ENCODE peak calls at places on chromosomes 3 and 15, in five cellular contexts. Z is right lobe of liver, S is left lung, L is cardiac fibroblast, H is fibroblast of mammary gland. V is an unnamed sample.

GRCh38 chr15:76577879-76578512 is 241.4 kb downstream of the ISL2 start:
- DNase-seq in L (no peak), Z (no peak), S (no peak), H (no peak), V (no peak)

GRCh38 chr15:96331942-96332853 is 1.7 kb downstream of the NR2F2 start:
- DNase-seq in L (peak; percentile 54), S (peak; percentile 52), Z (peak; percentile 83), H (peak; percentile 49), V (peak; percentile 63)

GRCh38 chr3:114994554-114995341 is 152.3 kb downstream of the ZBTB20 start:
- DNase-seq in H (no peak), S (no peak), Z (no peak), L (no peak), V (no peak)

GRCh38 chr15:95760508-95760907 is 570.0 kb upstream of the NR2F2 start:
- DNase-seq in Z (peak; percentile 52), H (peak; percentile 21), S (no peak), L (peak; percentile 15), V (peak; percentile 9)

GRCh38 chr3:55481918-55482495 is 5.1 kb downstream of the WNT5A start:
- DNase-seq in H (peak; percentile 52), L (no peak), S (no peak), Z (no peak), V (peak; percentile 30)

GRCh38 chr3:124919756-124920155 is 14.8 kb downstream of the MUC13 start:
- DNase-seq in Z (no peak), H (no peak), S (no peak), L (peak; percentile 13), V (peak; percentile 14)

GRCh38 chr15:85125056-85125661 is 143.5 kb downstream of the PDE8A start:
- DNase-seq in Z (no peak), H (peak; percentile 44), L (peak; percentile 62), S (no peak), V (peak; percentile 58)

GRCh38 chr15:33934896-33935295 is 33.4 kb upstream of the CHRM5 start:
- DNase-seq in S (no peak), H (peak; percentile 92), L (no peak), Z (no peak), V (no peak)

GRCh38 chr3:141960731-141961130 is 84.3 kb downstream of the ATP1B3 start:
- DNase-seq in S (no peak), Z (no peak), L (peak; percentile 65), H (peak; percentile 77), V (peak; percentile 51)

GRCh38 chr3:76310059-76310458 is 524.7 kb upstream of the ZNF717 start:
- DNase-seq in Z (no peak), L (no peak), S (no peak), H (no peak), V (no peak)

GRCh38 chr3:59759298-59760169 is 709.7 kb upstream of the CFAP20DC start:
- DNase-seq in H (peak; percentile 18), L (no peak), S (no peak), Z (no peak), V (no peak)

GRCh38 chr15:75659928-75660645 is 12.4 kb downstream of the SNX33 start:
- DNase-seq in Z (no peak), L (no peak), S (no peak), H (peak; percentile 52), V (no peak)

GRCh38 chr3:153244961-153245360 is 82.9 kb downstream of the RAP2B start:
- DNase-seq in Z (no peak), L (peak; percentile 33), H (peak; percentile 75), S (no peak), V (peak; percentile 35)

GRCh38 chr3:108403921-108404320 is 106.5 kb downstream of the MYH15 start:
- DNase-seq in Z (no peak), L (no peak), S (no peak), H (no peak), V (no peak)

GRCh38 chr3:43231276-43232000 is 54.9 kb upstream of the SNRK start:
- DNase-seq in S (no peak), Z (no peak), H (no peak), L (peak; percentile 45), V (peak; percentile 53)

GRCh38 chr3:177529716-177530335 is 332.5 kb upstream of the TBL1XR1 start:
- DNase-seq in H (peak; percentile 31), L (peak; percentile 87), S (no peak), Z (no peak), V (peak; percentile 69)

GRCh38 chr3:73270839-73271483 is 209.5 kb downstream of the EBLN2 start:
- DNase-seq in L (no peak), S (no peak), Z (peak; percentile 56), H (peak; percentile 34), V (no peak)

GRCh38 chr3:18830087-18830486 is 318.2 kb upstream of the KCNH8 start:
- DNase-seq in H (no peak), S (no peak), L (no peak), Z (no peak), V (no peak)

GRCh38 chr15:51103330-51103729 is 8.6 kb upstream of the TNFAIP8L3 start:
- DNase-seq in S (no peak), L (peak; percentile 57), H (peak; percentile 97), Z (no peak), V (peak; percentile 75)

GRCh38 chr15:78065973-78066946 is 11.3 kb downstream of the TBC1D2B start:
- DNase-seq in L (no peak), S (no peak), H (no peak), Z (no peak), V (no peak)

GRCh38 chr3:72428803-72429202 is 419.4 kb downstream of the SHQ1 start:
- DNase-seq in Z (no peak), L (no peak), H (no peak), S (no peak), V (no peak)

GRCh38 chr15:81133782-81134461 is at the start of gene CFAP161:
- DNase-seq in L (peak; percentile 77), H (peak; percentile 75), S (peak; percentile 78), Z (peak; percentile 75), V (peak; percentile 73)

GRCh38 chr3:69649713-69650419 is 89.4 kb upstream of the MITF start:
- DNase-seq in Z (no peak), L (peak; percentile 64), S (no peak), H (peak; percentile 45), V (peak; percentile 71)

GRCh38 chr15:98524838-98525540 is 123.3 kb upstream of the IGF1R start:
- DNase-seq in Z (no peak), L (no peak), H (no peak), S (no peak), V (no peak)

DNA sequence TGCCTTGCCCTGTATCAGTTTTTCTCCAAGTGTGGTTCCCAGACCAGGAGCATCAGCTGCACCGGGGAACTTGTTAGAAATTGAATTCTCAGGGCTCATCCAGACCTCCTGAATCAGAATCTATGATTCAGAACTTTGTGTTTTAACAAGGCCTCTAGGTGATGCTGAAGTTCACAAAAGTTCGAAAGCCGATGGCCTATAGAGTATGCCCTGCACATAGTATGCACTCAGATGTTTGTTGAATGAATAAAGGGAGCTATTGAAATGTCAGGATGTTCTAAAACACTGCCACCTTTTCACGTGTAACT is 666 bp upstream of the LARP6 start:
- DNase-seq in H (peak; percentile 81), S (no peak), L (peak; percentile 49), Z (no peak), V (peak; percentile 46)
- TF ChIP-seq CTCF in H (peak; percentile 35), S (no peak), L (peak; percentile 18), Z (no peak), V (no peak)

DNA sequence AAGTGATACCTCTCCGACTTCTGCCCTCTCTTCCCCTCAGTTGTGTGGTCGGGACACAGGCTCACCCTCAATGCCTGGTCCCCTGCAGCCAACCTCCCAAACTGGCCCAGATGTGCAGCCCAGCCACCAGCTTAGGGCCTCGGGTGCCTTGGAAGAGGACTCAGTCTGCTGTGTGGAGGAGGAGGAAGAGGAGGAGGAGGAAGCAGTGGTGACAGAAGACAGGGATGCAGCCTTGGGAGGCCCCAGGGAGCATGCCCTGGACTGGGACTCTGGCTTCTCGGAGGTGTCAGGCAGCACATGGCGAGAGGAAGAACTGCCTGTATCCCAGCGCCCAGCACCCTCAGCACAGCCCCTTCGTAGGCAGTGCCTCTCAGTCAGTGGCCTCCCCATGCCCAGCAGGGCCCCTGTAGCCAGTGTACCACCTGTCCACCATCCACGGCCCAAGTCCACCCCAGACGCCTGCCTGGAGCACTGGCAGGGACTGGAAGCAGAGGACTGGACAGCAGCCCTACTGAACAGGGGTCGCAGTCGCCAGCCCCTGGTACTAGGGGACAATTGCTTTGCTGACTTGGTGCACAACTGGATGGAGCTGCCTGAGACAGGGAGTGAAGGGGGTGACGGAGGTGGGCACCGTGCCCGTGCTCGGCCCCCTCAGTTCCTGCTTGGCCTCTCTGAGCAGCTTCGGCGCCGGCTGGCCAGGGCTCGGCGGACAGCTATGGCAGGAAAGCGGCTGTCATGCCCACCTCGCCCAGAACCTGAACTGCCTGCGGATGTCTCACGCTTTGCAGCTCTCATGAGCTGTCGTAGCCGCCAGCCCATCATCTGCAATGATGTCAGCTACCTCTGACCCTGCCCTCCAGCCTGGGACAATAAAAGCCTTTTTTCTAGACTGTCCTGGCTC is 1.3 kb downstream of the INKA1 start:
- DNase-seq in H (no peak), L (no peak), S (no peak), Z (peak; percentile 57), V (no peak)
- H3K4me3 ChIP-seq in H (peak overlapping the region; percentile 83), L (peak overlapping the region; percentile 84), S (peak overlapping the region; percentile 88), Z (peak overlapping the region; percentile 97), V (peak overlapping the region; percentile 82)

GRCh38 chr15:31439328-31439727 is 112.7 kb downstream of the KLF13 start:
- DNase-seq in L (no peak), Z (no peak), H (peak; percentile 41), S (no peak), V (no peak)

GRCh38 chr15:31444844-31445243 is 118.2 kb downstream of the KLF13 start:
- DNase-seq in S (no peak), H (no peak), L (no peak), Z (no peak), V (no peak)

GRCh38 chr15:31440754-31441298 is 114.2 kb downstream of the KLF13 start:
- DNase-seq in S (peak; percentile 76), H (peak; percentile 56), L (peak; percentile 44), Z (peak; percentile 74), V (peak; percentile 29)

GRCh38 chr15:31438601-31439265 is 112.1 kb downstream of the KLF13 start:
- DNase-seq in H (no peak), Z (no peak), S (peak; percentile 75), L (no peak), V (no peak)

GRCh38 chr15:31442203-31443090 is 115.8 kb downstream of the KLF13 start:
- DNase-seq in Z (no peak), H (peak; percentile 98), L (peak; percentile 83), S (no peak), V (peak; percentile 86)
- TF ChIP-seq CTCF in Z (no peak), H (peak; percentile 64), L (peak; percentile 67), S (no peak), V (peak; percentile 42)

GRCh38 chr15:68821190-68821897 is 649 bp upstream of the ANP32A start:
- DNase-seq in Z (no peak), L (no peak), H (no peak), S (no peak), V (no peak)

GRCh38 chr15:68818671-68819450 is 1.8 kb downstream of the ANP32A start:
- DNase-seq in L (peak; percentile 54), S (peak; percentile 82), H (peak; percentile 37), Z (peak; percentile 77), V (peak; percentile 45)

GRCh38 chr15:68819451-68820204 is 1.1 kb downstream of the ANP32A start:
- DNase-seq in H (peak; percentile 56), L (peak; percentile 67), Z (peak; percentile 73), S (peak; percentile 53), V (peak; percentile 68)

GRCh38 chr15:68820589-68821189 is at the start of gene ANP32A:
- DNase-seq in S (peak; percentile 95), H (peak; percentile 89), Z (peak; percentile 97), L (peak; percentile 97), V (peak; percentile 95)

DNA sequence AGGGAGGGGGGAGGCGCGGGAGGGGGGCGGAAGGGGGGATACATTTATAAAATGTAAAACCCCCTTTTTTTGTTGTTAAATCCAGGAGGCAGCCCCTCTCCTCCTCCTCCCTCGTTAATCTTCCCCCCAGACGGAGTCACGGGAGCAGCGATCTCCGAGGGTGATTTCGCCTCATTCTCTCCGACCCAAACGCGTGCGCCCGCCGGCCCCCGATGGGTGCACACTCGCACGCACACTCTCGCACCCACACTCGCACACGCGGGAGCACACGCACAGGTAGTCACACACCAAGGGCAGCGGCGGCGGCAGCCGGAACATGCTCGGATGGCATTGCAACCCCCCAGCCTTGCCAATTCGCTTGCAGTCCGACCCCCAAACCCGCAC is 498 bp downstream of the ANP32A start:
- DNase-seq in Z (peak; percentile 78), S (peak; percentile 49), H (peak; percentile 14), L (no peak), V (peak; percentile 38)
- H3K4me3 ChIP-seq in Z (peak overlapping the region; percentile 84), S (peak overlapping the region; percentile 66), H (peak overlapping the region; percentile 89), L (peak overlapping the region; percentile 94), V (peak overlapping the region; percentile 91)